ENCODE peak calls at places on chromosome 20, in eight cellular contexts. O is NB4, A is cardiac muscle cell, J is GM13977, V is progenitor cell of endocrine pancreas, G is coronary artery, C is left lung, D is left ventricle myocardium inferior. H is an unnamed sample.

GRCh38 chr20:14853079-14853478 is 515.7 kb upstream of the FLRT3 start:
- DNase-seq in C (no peak), V (no peak), D (no peak), O (no peak), A (no peak), G (no peak), J (no peak), H (no peak)

GRCh38 chr20:3875378-3875974 is 13.7 kb upstream of the PANK2 start:
- DNase-seq in V (no peak), J (no peak), G (no peak), A (no peak), C (peak; percentile 4), O (no peak), D (no peak), H (no peak)

GRCh38 chr20:25063546-25063945 is 5.6 kb upstream of the ACSS1 start:
- DNase-seq in G (no peak), O (no peak), A (no peak), C (no peak), D (no peak), J (no peak), V (no peak), H (no peak)

GRCh38 chr20:10832146-10832545 is 158.3 kb upstream of the JAG1 start:
- DNase-seq in J (no peak), D (no peak), V (no peak), C (no peak), O (no peak), G (no peak), A (no peak), H (no peak)

GRCh38 chr20:34209111-34209510 is 32.1 kb upstream of the ASIP start:
- DNase-seq in C (no peak), V (no peak), G (no peak), D (no peak), O (no peak), J (no peak), A (no peak), H (no peak)

GRCh38 chr20:50436052-50436656 is 74.0 kb upstream of the PTPN1 start:
- DNase-seq in O (no peak), J (no peak), D (no peak), G (no peak), V (no peak), C (no peak), A (no peak), H (no peak)

GRCh38 chr20:2798814-2799213 is 1.6 kb downstream of the CPXM1 start:
- DNase-seq in G (no peak), V (no peak), J (peak; percentile 46), D (no peak), C (no peak), O (peak; percentile 94), A (peak; percentile 27), H (no peak)

GRCh38 chr20:4322499-4322898 is 307.1 kb upstream of the RNF24 start:
- DNase-seq in J (peak; percentile 21), A (no peak), C (no peak), V (no peak), O (no peak), G (no peak), D (no peak), H (no peak)

GRCh38 chr20:2656471-2657117 is 4.2 kb downstream of the NOP56 start:
- DNase-seq in O (peak; percentile 18), D (no peak), V (no peak), C (no peak), J (no peak), G (no peak), A (no peak), H (no peak)

DNA sequence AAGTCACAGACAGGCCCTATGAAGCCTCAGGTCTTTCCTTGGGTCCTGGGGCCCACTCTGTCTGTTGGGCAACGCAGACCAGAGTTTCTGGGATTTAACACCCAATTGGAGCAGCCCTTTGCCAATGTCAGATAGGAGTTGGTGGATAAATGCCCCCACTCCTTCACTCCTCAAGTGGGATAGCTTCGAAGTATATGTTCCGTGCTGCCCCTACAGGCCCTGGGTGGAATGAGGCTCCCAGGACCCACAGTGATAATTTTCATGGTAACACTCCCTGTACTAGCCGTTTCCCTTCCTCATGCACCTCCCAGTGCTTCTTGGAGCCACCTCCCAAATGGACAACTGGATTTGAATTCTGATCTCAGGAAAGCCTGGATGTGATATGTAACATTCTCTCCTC is 145.4 kb downstream of the FOXA2 start:
- DNase-seq in J (no peak), G (no peak), O (peak; percentile 10), C (no peak), V (no peak), D (no peak), A (peak; percentile 1), H (no peak)
- TF ChIP-seq CTCF in J (no peak), G (no peak), O (no peak), C (no peak), V (peak; percentile 46), D (no peak), A (peak; percentile 26), H (no peak)

GRCh38 chr20:32087117-32087516 is 22.4 kb upstream of the TM9SF4 start:
- DNase-seq in D (no peak), A (no peak), V (no peak), C (no peak), G (no peak), J (no peak), O (no peak), H (no peak)
- TF ChIP-seq CTCF in D (no peak), A (no peak), V (no peak), C (no peak), G (no peak), J (no peak), O (no peak), H (no peak)

DNA sequence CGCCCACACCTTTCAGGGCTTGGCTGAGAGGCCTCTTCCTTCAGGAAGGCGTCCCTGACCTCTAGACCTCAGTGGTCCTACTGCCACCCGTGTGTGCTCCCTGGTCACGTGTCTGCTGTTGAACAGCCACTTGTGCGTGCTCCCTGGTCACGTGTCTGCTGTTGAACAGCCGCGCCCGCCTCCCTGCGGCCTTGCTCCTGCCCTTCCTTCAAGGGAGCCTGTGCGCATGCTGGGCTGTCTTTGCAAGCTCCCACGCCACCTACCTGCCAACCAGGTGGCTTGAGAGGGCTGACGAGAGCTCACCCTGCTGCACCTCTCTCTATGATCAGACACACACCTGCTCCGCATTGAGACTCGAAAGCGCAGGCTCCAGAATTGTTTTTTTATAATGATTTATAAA is 179.3 kb downstream of the BMP7 start:
- DNase-seq in V (no peak), A (no peak), G (no peak), J (no peak), D (no peak), C (peak; percentile 55), O (no peak), H (no peak)
- TF ChIP-seq CTCF in V (no peak), A (no peak), G (no peak), J (no peak), D (no peak), C (no peak), O (no peak), H (no peak)

DNA sequence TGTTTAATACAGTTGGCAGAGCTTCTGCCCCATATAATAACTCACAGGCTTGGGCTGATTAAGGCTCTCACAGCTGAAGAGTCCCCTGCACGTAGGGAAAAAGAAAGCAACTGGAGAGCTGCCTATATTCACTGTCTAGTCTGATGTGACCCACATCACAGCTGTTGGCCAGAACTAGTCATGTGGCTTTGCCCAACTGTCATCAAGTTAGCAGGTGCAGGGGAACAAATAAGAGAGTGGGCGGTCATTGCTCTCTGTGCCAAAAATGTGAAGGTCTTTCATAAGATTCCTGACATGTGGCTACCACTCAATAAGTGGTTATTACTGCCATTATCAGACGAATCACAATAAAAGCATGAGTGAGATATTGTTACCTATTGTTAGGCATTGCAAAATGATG is 665.2 kb downstream of the DOK5 start:
- DNase-seq in V (no peak), O (no peak), J (no peak), C (no peak), A (no peak), G (no peak), D (no peak), H (no peak)
- TF ChIP-seq CTCF in V (no peak), O (no peak), J (no peak), C (no peak), A (no peak), G (no peak), D (no peak), H (no peak)

H was measured in activated B cell treated with CpG ODN at 0.5 μM for 24 hours.